ENCODE peak calls at places on chromosomes 7 and 10, in four cellular contexts. R is HepG2, Z is A549, O is K562. J is an unnamed sample.

GRCh38 chr7:45681596-45682357 is 107.6 kb downstream of the ADCY1 start:
- DNase-seq in R (no peak), Z (no peak), O (no peak), J (no peak)

GRCh38 chr7:45921699-45922519 is 837 bp upstream of the IGFBP3 start:
- DNase-seq in R (peak), Z (peak), O (no peak), J (peak)

GRCh38 chr10:11437391-11438241 is 173.8 kb downstream of the USP6NL start:
- DNase-seq in R (no peak), Z (no peak), O (no peak), J (no peak)

GRCh38 chr7:139811106-139811505 is 18.0 kb upstream of the TBXAS1 start:
- DNase-seq in R (no peak), Z (no peak), O (no peak), J (no peak)

GRCh38 chr10:125159486-125159931 is 854 bp downstream of the CTBP2 start:
- DNase-seq in R (no peak), Z (peak), O (peak), J (peak)

GRCh38 chr10:77960829-77961329 is 34.3 kb upstream of the DLG5 start:
- DNase-seq in R (no peak), Z (no peak), O (no peak), J (no peak)

GRCh38 chr7:75650062-75650461 is 88.7 kb downstream of the HIP1 start:
- DNase-seq in R (no peak), Z (no peak), O (peak), J (peak)

GRCh38 chr10:50991496-50992355 is 82.6 kb upstream of the PRKG1 start:
- DNase-seq in R (no peak), Z (no peak), O (no peak), J (no peak)

GRCh38 chr10:98424308-98425254 is 9.6 kb upstream of the PYROXD2 start:
- DNase-seq in R (peak), Z (no peak), O (no peak), J (no peak)

GRCh38 chr10:3805791-3806381 is 20.9 kb upstream of the KLF6 start:
- DNase-seq in R (no peak), Z (no peak), O (peak), J (no peak)

GRCh38 chr7:151038951-151039849 is 9.1 kb upstream of the ASIC3 start:
- DNase-seq in R (peak), Z (peak), O (peak), J (no peak)

GRCh38 chr7:81492910-81493309 is 276.9 kb downstream of the HGF start:
- DNase-seq in R (no peak), Z (no peak), O (no peak), J (no peak)
- TF ChIP-seq MAX in R (no peak), Z (peak), O (no peak), J (no peak)

GRCh38 chr7:143494622-143495021 is 16.9 kb downstream of the TAS2R41 start:
- DNase-seq in R (no peak), Z (peak), O (no peak), J (no peak)
- TF ChIP-seq PHF8 in R (no peak), Z (no peak), O (no peak), J (no peak)

GRCh38 chr7:16062269-16062668 is 359.1 kb downstream of the CRPPA start:
- DNase-seq in R (no peak), Z (no peak), O (no peak), J (no peak)
- TF ChIP-seq MAX in R (no peak), Z (no peak), O (no peak), J (no peak)

GRCh38 chr10:114499630-114500190 is 95.4 kb upstream of the AFAP1L2 start:
- DNase-seq in R (no peak), Z (no peak), O (no peak), J (no peak)
- TF ChIP-seq PHF8 in R (no peak), Z (no peak), O (no peak), J (no peak)

GRCh38 chr7:43649755-43650274 is 66.9 kb downstream of the STK17A start:
- DNase-seq in R (no peak), Z (no peak), O (no peak), J (no peak)
- TF ChIP-seq MAX in R (no peak), Z (no peak), O (no peak), J (no peak)

DNA sequence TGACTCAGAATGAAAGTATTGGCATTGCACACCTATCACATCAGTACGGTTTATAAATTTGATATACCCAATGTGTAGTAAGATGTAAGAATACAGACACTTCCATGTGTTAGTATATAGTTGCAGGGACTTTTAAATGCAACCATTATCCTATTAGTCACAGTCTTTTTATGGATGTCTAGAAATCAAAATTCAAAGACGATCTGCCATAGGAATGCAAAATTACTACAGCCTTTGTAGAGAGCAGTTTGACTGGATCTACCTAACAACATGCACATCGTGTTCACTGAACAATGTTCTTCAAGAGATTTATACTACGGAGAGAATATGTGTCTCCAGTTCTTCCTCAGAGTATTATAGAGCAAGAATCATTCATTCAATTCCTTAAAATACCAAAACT is 317.3 kb upstream of the HGF start:
- DNase-seq in R (no peak), Z (no peak), O (no peak), J (no peak)
- TF ChIP-seq PHF8 in R (no peak), Z (no peak), O (no peak), J (no peak)

GRCh38 chr10:84214046-84214572 is 11.2 kb downstream of the LRIT2 start:
- DNase-seq in R (no peak), Z (no peak), O (no peak), J (peak)
- TF ChIP-seq MAX in R (no peak), Z (no peak), O (no peak), J (no peak)

DNA sequence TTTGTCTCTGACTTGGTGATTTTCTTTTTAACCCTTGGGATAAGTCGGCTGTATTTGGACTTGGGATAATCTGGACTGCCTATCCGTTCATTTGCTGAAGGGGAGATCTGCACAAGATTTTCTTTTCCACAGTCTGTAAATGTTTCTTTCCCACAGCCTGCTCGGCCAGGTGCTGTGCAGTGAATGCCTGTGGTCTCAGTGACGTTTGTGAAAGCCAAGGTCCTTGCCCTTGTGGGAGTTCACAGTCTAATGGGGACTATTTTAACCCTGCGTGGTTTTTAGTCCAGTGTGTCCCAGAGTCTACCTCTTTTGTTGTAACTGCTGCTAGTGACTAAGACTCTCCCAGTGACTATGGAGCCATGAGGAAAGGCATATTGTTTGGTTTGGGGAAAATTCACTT is 8.9 kb downstream of the PNLIP start:
- DNase-seq in R (no peak), Z (no peak), O (no peak), J (no peak)
- TF ChIP-seq PHF8 in R (no peak), Z (no peak), O (no peak), J (no peak)

J was measured in H1.